ENCODE peak calls at places on chromosomes 6 and 20, in seven cellular contexts. Y is upper lobe of right lung, J is endothelial cell, V is endodermal cell, K is Peyer's patch, E is cardiac fibroblast, G is uterus. Q is an unnamed sample.

GRCh38 chr6:104505838-104506237 is 353.9 kb downstream of the HACE1 start:
- DNase-seq in Y (no peak), J (no peak), V (no peak), K (no peak), E (no peak), G (no peak), Q (no peak)

GRCh38 chr6:87029711-87030314 is 65.1 kb downstream of the CGA start:
- DNase-seq in Y (no peak), J (no peak), V (no peak), K (no peak), E (peak), G (no peak), Q (no peak)

GRCh38 chr20:8132632-8133587 is 844 bp downstream of the PLCB1 start:
- DNase-seq in Y (peak), J (peak), V (peak), K (peak), E (peak), G (peak), Q (peak)

GRCh38 chr6:73694711-73695411 is 1.1 kb upstream of the CD109 start:
- DNase-seq in Y (no peak), J (no peak), V (peak), K (no peak), E (peak), G (peak), Q (no peak)

GRCh38 chr20:24648481-24648880 is 179.1 kb downstream of the SYNDIG1 start:
- DNase-seq in Y (no peak), J (no peak), V (no peak), K (peak), E (peak), G (no peak), Q (no peak)

GRCh38 chr6:34726055-34726454 is 29.5 kb upstream of the ILRUN start:
- DNase-seq in Y (no peak), J (no peak), V (no peak), K (no peak), E (no peak), G (no peak), Q (no peak)

GRCh38 chr20:10622657-10623418 is 51.0 kb downstream of the JAG1 start:
- DNase-seq in Y (no peak), J (no peak), V (no peak), K (no peak), E (peak), G (peak), Q (no peak)

GRCh38 chr6:44495036-44495901 is 107.8 kb downstream of the CDC5L start:
- DNase-seq in Y (no peak), J (no peak), V (no peak), K (no peak), E (peak), G (no peak), Q (peak)

GRCh38 chr20:34891166-34892062 is 15.0 kb downstream of the ACSS2 start:
- DNase-seq in Y (no peak), J (no peak), V (no peak), K (no peak), E (peak), G (no peak), Q (no peak)

GRCh38 chr6:14518515-14519217 is 401.1 kb downstream of the CD83 start:
- DNase-seq in Y (no peak), J (no peak), V (no peak), K (no peak), E (peak), G (peak), Q (no peak)

GRCh38 chr20:57030611-57031600 is 235.5 kb downstream of the BMP7 start:
- DNase-seq in Y (no peak), J (no peak), V (no peak), K (no peak), E (no peak), G (no peak), Q (no peak)

GRCh38 chr6:94468830-94469229 is 1049.5 kb upstream of the EPHA7 start:
- DNase-seq in Y (no peak), J (no peak), V (peak), K (no peak), E (no peak), G (no peak), Q (no peak)

GRCh38 chr6:87756858-87757257 is 54.8 kb upstream of the AKIRIN2 start:
- DNase-seq in Y (no peak), J (no peak), V (no peak), K (no peak), E (peak), G (no peak), Q (no peak)

GRCh38 chr6:3403244-3404154 is 53.4 kb downstream of the SLC22A23 start:
- DNase-seq in Y (no peak), J (no peak), V (peak), K (peak), E (no peak), G (peak), Q (no peak)

GRCh38 chr6:90183587-90184333 is 112.9 kb downstream of the BACH2 start:
- DNase-seq in Y (no peak), J (no peak), V (no peak), K (no peak), E (no peak), G (no peak), Q (no peak)

GRCh38 chr6:37698264-37699137 is 818 bp upstream of the MDGA1 start:
- DNase-seq in Y (peak), J (peak), V (peak), K (peak), E (peak), G (peak), Q (no peak)

GRCh38 chr6:32153835-32154513 is at the start of gene PPT2:
- DNase-seq in Y (peak), J (peak), V (peak), K (peak), E (peak), G (peak), Q (peak)

GRCh38 chr6:100132005-100132404 is 138.0 kb upstream of the MCHR2 start:
- DNase-seq in Y (no peak), J (no peak), V (no peak), K (no peak), E (no peak), G (no peak), Q (no peak)

GRCh38 chr6:89369009-89369408 is 16.5 kb upstream of the UBE2J1 start:
- DNase-seq in Y (peak), J (peak), V (peak), K (no peak), E (peak), G (peak), Q (no peak)

GRCh38 chr6:55176958-55177357 is 2.6 kb downstream of the HCRTR2 start:
- DNase-seq in Y (no peak), J (no peak), V (peak), K (no peak), E (peak), G (no peak), Q (no peak)

GRCh38 chr6:45951291-45951690 is 64.4 kb downstream of the CLIC5 start:
- DNase-seq in Y (no peak), J (no peak), V (no peak), K (no peak), E (no peak), G (no peak), Q (no peak)

GRCh38 chr6:169204167-169204566 is 49.5 kb downstream of the THBS2 start:
- DNase-seq in Y (no peak), J (no peak), V (no peak), K (no peak), E (no peak), G (no peak), Q (no peak)

GRCh38 chr20:31679357-31680285 is 41.9 kb downstream of the COX4I2 start:
- DNase-seq in Y (no peak), J (no peak), V (no peak), K (no peak), E (no peak), G (no peak), Q (no peak)

GRCh38 chr6:142412241-142412640 is 110.4 kb downstream of the ADGRG6 start:
- DNase-seq in Y (no peak), J (no peak), V (no peak), K (no peak), E (no peak), G (no peak), Q (no peak)

GRCh38 chr6:11232968-11233626 is 629 bp upstream of the NEDD9 start:
- DNase-seq in Y (no peak), J (no peak), V (peak), K (no peak), E (no peak), G (no peak), Q (no peak)

GRCh38 chr6:85240787-85241186 is 209.1 kb upstream of the NT5E start:
- DNase-seq in Y (no peak), J (no peak), V (no peak), K (no peak), E (no peak), G (no peak), Q (no peak)

GRCh38 chr20:37522258-37523011 is 1.4 kb downstream of the NNAT start:
- DNase-seq in Y (peak), J (no peak), V (peak), K (peak), E (no peak), G (no peak), Q (no peak)

GRCh38 chr6:25942561-25943147 is 12.2 kb upstream of the SLC17A2 start:
- DNase-seq in Y (no peak), J (no peak), V (no peak), K (no peak), E (peak), G (no peak), Q (no peak)

GRCh38 chr6:158457616-158458278 is 102.1 kb upstream of the TMEM181 start:
- DNase-seq in Y (no peak), J (no peak), V (no peak), K (no peak), E (peak), G (no peak), Q (no peak)

GRCh38 chr20:43539975-43540672 is 18.7 kb upstream of the SGK2 start:
- DNase-seq in Y (peak), J (no peak), V (peak), K (no peak), E (no peak), G (no peak), Q (no peak)

GRCh38 chr6:127299522-127300240 is 33.0 kb downstream of the RNF146 start:
- DNase-seq in Y (no peak), J (no peak), V (no peak), K (no peak), E (peak), G (no peak), Q (no peak)

GRCh38 chr6:111980168-111980567 is 73.7 kb upstream of the CCN6 start:
- DNase-seq in Y (no peak), J (no peak), V (no peak), K (no peak), E (peak), G (peak), Q (no peak)

GRCh38 chr20:8547968-8548588 is 416.0 kb downstream of the PLCB1 start:
- DNase-seq in Y (no peak), J (no peak), V (no peak), K (no peak), E (no peak), G (no peak), Q (no peak)

GRCh38 chr6:82877213-82878195 is 188.1 kb downstream of the UBE3D start:
- DNase-seq in Y (no peak), J (no peak), V (no peak), K (no peak), E (no peak), G (no peak), Q (no peak)

GRCh38 chr6:125219451-125219942 is 65.9 kb downstream of the TPD52L1 start:
- DNase-seq in Y (no peak), J (no peak), V (no peak), K (no peak), E (no peak), G (no peak), Q (no peak)

GRCh38 chr6:4612636-4613171 is 163.5 kb upstream of the CDYL start:
- DNase-seq in Y (no peak), J (no peak), V (no peak), K (no peak), E (peak), G (peak), Q (no peak)

GRCh38 chr6:9834233-9834632 is 580.6 kb downstream of the TFAP2A start:
- DNase-seq in Y (no peak), J (no peak), V (no peak), K (no peak), E (no peak), G (no peak), Q (no peak)

GRCh38 chr6:132490024-132490423 is 22.9 kb downstream of the STX7 start:
- DNase-seq in Y (no peak), J (no peak), V (no peak), K (no peak), E (peak), G (no peak), Q (no peak)

GRCh38 chr6:145214570-145214969 is 520.8 kb downstream of the EPM2A start:
- DNase-seq in Y (no peak), J (peak), V (no peak), K (no peak), E (peak), G (no peak), Q (no peak)

GRCh38 chr6:161444966-161445799 is 171.3 kb upstream of the AGPAT4 start:
- DNase-seq in Y (peak), J (no peak), V (no peak), K (no peak), E (no peak), G (no peak), Q (no peak)

GRCh38 chr6:161443868-161444267 is 170.0 kb upstream of the AGPAT4 start:
- DNase-seq in Y (no peak), J (no peak), V (peak), K (no peak), E (no peak), G (no peak), Q (no peak)

GRCh38 chr6:161446296-161446925 is 172.6 kb upstream of the AGPAT4 start:
- DNase-seq in Y (no peak), J (no peak), V (no peak), K (no peak), E (no peak), G (no peak), Q (no peak)

GRCh38 chr6:161442381-161442858 is 168.6 kb upstream of the AGPAT4 start:
- DNase-seq in Y (no peak), J (no peak), V (no peak), K (no peak), E (no peak), G (no peak), Q (no peak)

DNA sequence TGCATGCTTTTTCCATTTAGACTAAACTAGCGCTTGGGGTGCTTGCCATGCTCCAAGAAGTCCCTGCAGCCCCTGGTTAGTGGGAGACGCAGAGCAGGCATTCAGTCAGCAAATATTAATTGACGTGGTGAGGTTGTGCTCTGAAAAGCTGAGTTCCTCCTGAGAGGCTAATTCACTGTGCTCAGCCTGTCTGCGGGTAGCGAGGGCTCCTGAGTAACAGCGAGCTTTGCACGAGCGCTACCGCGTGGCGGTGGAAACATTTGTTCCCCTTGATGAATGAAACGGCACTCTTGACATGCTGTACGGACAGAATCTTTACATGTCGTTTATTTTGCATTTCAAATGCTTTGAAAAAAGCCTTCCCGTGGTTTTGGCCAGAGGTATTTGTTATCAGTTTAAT is 170.6 kb upstream of the AGPAT4 start:
- DNase-seq in Y (no peak), J (no peak), V (peak), K (no peak), E (no peak), G (no peak), Q (no peak)
- TF ChIP-seq CTCF in Y (no peak), J (no peak), V (peak), K (no peak), E (no peak), G (no peak), Q (no peak)

GRCh38 chr6:12480379-12480778 is 190.2 kb downstream of the EDN1 start:
- DNase-seq in Y (no peak), J (no peak), V (no peak), K (no peak), E (no peak), G (no peak), Q (no peak)

GRCh38 chr6:12481292-12481691 is 191.1 kb downstream of the EDN1 start:
- DNase-seq in Y (no peak), J (no peak), V (no peak), K (no peak), E (no peak), G (no peak), Q (no peak)

GRCh38 chr6:12484519-12484918 is 194.4 kb downstream of the EDN1 start:
- DNase-seq in Y (no peak), J (no peak), V (no peak), K (no peak), E (no peak), G (no peak), Q (no peak)

GRCh38 chr6:12483712-12484111 is 193.6 kb downstream of the EDN1 start:
- DNase-seq in Y (no peak), J (no peak), V (no peak), K (no peak), E (peak), G (no peak), Q (no peak)

DNA sequence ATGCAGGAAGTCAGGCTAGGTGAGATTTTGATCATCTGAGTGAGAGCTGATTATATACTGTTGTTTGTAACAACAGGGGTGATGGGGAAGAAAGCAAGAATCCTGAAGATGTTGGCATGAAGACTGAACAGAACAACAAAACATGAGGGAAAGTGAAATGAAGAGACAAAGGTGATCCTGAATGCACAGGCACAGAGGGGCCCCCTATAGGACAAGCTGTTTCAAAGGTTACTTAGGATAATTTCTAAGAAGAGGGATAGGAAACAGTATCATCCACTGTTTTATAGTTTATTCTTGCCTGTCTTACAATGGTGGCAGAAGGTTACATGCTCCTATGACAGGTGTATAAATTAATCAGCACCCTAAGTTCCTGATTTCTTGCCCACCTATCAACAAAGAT is 192.2 kb downstream of the EDN1 start:
- DNase-seq in Y (no peak), J (no peak), V (no peak), K (no peak), E (no peak), G (no peak), Q (no peak)
- TF ChIP-seq CTCF in Y (no peak), J (no peak), V (peak), K (peak), E (no peak), G (no peak), Q (no peak)

DNA sequence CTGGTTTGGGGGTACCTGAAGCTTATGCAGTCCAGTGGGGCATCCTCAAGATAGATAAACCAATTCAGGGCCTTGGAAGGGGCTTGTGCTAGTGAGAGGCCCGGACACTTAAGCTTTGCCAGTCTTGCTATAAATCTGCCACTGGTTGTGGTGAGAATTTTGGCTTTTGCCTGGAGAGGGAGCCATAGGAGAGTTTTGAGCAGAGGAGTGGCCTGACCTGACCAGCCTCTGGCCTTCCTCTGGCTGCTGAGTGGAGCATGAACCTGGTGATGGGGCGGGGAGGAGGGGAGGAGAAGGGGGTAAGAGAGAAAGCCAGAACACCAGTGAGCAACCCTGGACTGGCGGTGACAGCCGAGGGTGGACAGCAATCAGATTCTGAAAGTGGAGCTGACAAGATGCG is 7.1 kb downstream of the TMEM74B start:
- DNase-seq in Y (no peak), J (peak), V (peak), K (no peak), E (peak), G (no peak), Q (no peak)
- TF ChIP-seq CTCF in Y (no peak), J (no peak), V (peak), K (no peak), E (peak), G (no peak), Q (no peak)

GRCh38 chr6:38929560-38929959 is 119.0 kb upstream of the GLP1R start:
- DNase-seq in Y (no peak), J (no peak), V (no peak), K (no peak), E (no peak), G (no peak), Q (no peak)
- TF ChIP-seq CTCF in Y (no peak), J (no peak), V (no peak), K (no peak), E (no peak), G (no peak), Q (no peak)

DNA sequence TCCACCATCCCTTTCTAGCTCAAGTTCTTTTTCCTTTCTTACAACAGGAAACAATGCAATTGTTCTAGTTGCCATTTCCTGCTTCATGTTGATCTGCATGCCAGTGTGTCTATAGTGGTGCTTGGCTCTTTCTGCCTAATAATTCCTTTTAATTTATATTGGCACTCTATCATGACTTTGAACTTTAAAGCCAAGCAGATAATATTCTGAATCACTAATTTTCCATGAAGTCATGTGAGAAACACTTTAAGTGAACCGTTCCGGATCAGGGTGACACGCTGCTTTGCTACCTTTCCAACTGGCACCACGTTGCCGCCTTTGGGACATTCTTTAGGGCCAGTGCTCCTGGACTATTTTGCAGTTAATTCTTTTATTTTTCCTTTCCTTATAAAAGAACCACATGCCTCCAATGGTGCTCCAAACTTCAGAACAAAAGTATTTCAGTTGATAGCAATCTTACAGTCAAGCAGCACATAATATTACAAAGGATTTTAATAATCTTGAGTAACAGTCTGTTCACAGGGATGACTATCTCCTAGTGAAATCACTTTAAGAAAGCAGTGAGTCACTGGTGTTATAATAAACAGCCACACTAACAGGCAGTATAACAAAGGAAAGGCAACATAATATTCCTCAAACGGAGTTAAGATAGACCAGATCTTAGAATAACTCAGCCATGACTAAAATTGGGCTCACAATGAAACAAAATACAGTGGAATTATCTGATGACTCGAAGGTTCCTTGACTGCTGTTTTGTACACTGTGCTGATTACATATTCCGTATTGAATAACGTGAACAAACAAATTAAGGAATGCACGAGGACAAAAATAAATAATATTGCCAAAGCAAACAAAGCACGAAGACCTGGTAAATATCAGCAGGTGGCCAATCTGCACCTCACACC is 19.0 kb upstream of the BLOC1S5 start:
- DNase-seq in Y (no peak), J (no peak), V (no peak), K (no peak), E (peak), G (no peak), Q (no peak)
- TF ChIP-seq CTCF in Y (no peak), J (no peak), V (no peak), K (no peak), E (no peak), G (no peak), Q (no peak)